ENCODE peak calls at places on chromosome 15, in four cellular contexts. N, K, C and L are unnamed samples. For H3K4me1, the result is how much of the 10 kb centered on the place peaks cover.

GRCh38 chr15:31852933-31853332 is 177.4 kb upstream of the CHRNA7 start:
- DNase-seq in N (no peak), K (no peak), C (no peak), L (no peak)

GRCh38 chr15:69474846-69475455 is 22.3 kb downstream of the RPLP1 start:
- DNase-seq in N (no peak), K (no peak), C (no peak), L (no peak)

GRCh38 chr15:95105229-95105628 is 873.9 kb downstream of the MCTP2 start:
- DNase-seq in N (no peak), K (no peak), C (no peak), L (no peak)

GRCh38 chr15:85453144-85453872 is 72.9 kb downstream of the AKAP13 start:
- DNase-seq in N (no peak), K (no peak), C (no peak), L (no peak)

GRCh38 chr15:62254137-62254934 is 89.3 kb upstream of the C2CD4B start:
- DNase-seq in N (no peak), K (peak), C (peak), L (peak)

GRCh38 chr15:38069001-38069400 is 134.6 kb downstream of the TMCO5A start:
- DNase-seq in N (no peak), K (no peak), C (peak), L (no peak)

GRCh38 chr15:35674873-35675781 is 129.2 kb upstream of the DPH6 start:
- DNase-seq in N (no peak), K (no peak), C (peak), L (no peak)

GRCh38 chr15:27418729-27419128 is 447.7 kb downstream of the GABRG3 start:
- DNase-seq in N (no peak), K (no peak), C (no peak), L (no peak)

GRCh38 chr15:28191832-28192231 is 92.7 kb upstream of the OCA2 start:
- DNase-seq in N (peak), K (peak), C (peak), L (peak)

GRCh38 chr15:88664151-88664778 is 25.4 kb downstream of the ISG20 start:
- DNase-seq in N (no peak), K (no peak), C (no peak), L (no peak)

GRCh38 chr15:45268135-45268534 is 16.1 kb downstream of the SLC28A2 start:
- DNase-seq in N (no peak), K (no peak), C (no peak), L (no peak)

GRCh38 chr15:60614862-60615771 is 136.2 kb upstream of the ICE2 start:
- DNase-seq in N (no peak), K (no peak), C (no peak), L (no peak)

GRCh38 chr15:74827632-74828031 is 1.2 kb downstream of the CPLX3 start:
- DNase-seq in N (no peak), K (no peak), C (no peak), L (no peak)

GRCh38 chr15:53978248-53978906 is at the start of gene UNC13C:
- DNase-seq in N (no peak), K (peak), C (peak), L (peak)

GRCh38 chr15:41858756-41859155 is 20.1 kb downstream of the PLA2G4B start:
- DNase-seq in N (no peak), K (no peak), C (no peak), L (no peak)
- TF ChIP-seq CTCF in N (no peak), K (no peak), C (no peak), L (no peak)

GRCh38 chr15:63820210-63820609 is 13.5 kb downstream of the HERC1 start:
- DNase-seq in N (no peak), K (no peak), C (no peak), L (no peak)

GRCh38 chr15:63818628-63819027 is 15.1 kb downstream of the HERC1 start:
- DNase-seq in N (no peak), K (no peak), C (no peak), L (no peak)

GRCh38 chr15:63815796-63816533 is 17.8 kb downstream of the HERC1 start:
- DNase-seq in N (no peak), K (no peak), C (no peak), L (no peak)

GRCh38 chr15:63819645-63820044 is 14.1 kb downstream of the HERC1 start:
- DNase-seq in N (no peak), K (no peak), C (no peak), L (no peak)

DNA sequence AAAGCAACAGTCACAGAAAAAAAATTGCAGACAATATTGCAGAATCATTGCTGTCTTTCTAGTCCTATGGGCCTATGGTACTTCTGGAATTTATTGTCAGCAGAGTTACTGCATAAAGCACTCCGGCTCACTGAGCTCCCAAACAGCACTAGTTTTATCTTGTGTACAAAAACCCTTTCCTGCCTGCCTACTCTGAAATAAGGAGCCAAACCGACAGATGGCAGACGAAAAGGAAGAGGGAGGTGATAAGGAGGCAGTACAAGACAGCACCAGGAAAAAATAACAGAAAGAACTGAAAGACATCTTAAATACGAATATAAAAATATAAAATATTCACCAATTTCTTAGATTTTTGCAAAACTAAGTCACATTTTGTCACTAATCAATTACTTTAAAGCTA is 15.6 kb downstream of the HERC1 start:
- DNase-seq in N (no peak), K (no peak), C (no peak), L (no peak)
- H3K4me1 ChIP-seq in N (under half), K (under half), C (half or more), L (under half)

DNA sequence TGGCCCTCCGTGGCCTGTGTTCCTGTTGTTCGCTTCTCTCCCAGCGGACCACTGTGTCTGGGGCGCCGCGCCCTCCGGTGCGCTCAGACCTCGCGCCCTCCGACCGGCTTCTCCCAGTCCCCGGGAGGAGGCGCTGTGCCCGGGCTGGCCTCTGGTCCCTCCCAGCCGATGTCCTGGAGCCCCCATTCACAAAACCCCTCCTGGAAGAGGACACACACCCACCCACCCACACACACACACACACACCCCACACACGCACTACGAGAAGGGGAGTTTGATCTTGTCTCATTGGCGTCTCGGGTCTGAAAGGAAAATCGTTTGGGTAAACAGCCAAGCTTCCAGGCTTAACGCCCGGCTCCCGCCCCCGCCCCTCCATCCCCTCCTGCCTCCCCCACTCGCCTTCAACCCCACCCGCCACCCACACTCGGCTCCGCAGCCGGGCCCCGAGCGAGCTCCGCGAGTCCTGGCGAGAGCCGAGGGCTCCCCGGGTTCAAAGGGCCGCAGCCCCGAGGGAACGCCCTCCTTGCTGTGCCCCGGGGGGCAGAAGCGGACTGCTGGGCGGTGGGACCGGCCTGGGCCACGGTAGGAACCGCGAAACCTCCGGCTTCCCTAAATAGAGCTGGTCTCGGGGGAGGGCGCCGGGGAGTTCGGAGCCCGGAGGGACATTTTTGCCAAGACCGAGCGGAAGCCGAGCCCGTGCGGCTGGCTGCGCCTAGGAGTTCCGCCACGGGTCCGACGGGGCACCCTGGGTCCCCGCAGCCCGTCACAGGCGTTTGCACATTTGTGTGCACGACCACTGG is 23.6 kb downstream of the NR2F2 start:
- DNase-seq in N (no peak), K (peak), C (no peak), L (peak)
- TF ChIP-seq CTCF in N (no peak), K (peak), C (peak), L (peak)

GRCh38 chr15:76340802-76341365 is 4.3 kb downstream of the ISL2 start:
- DNase-seq in N (no peak), K (no peak), C (no peak), L (no peak)
- H3K4me1 ChIP-seq in N (under half), K (under half), C (half or more), L (under half)

GRCh38 chr15:40440300-40441011 is at the start of gene BAHD1:
- DNase-seq in N (peak), K (peak), C (peak), L (peak)
- TF ChIP-seq CTCF in N (no peak), K (no peak), C (no peak), L (peak)

GRCh38 chr15:67195305-67195704 is 59.2 kb downstream of the AAGAB start:
- DNase-seq in N (no peak), K (no peak), C (no peak), L (no peak)

GRCh38 chr15:67192185-67192584 is 62.3 kb downstream of the AAGAB start:
- DNase-seq in N (no peak), K (no peak), C (no peak), L (no peak)

GRCh38 chr15:67193223-67194009 is 61.0 kb downstream of the AAGAB start:
- DNase-seq in N (no peak), K (peak), C (no peak), L (no peak)

GRCh38 chr15:67196222-67196621 is 58.2 kb downstream of the AAGAB start:
- DNase-seq in N (no peak), K (no peak), C (no peak), L (no peak)

GRCh38 chr15:67194171-67195114 is 60.0 kb downstream of the AAGAB start:
- DNase-seq in N (no peak), K (peak), C (no peak), L (no peak)
- H3K4me1 ChIP-seq in N (under half), K (under half), C (under half), L (under half)

GRCh38 chr15:82944840-82945239 is 7.7 kb downstream of the HOMER2 start:
- DNase-seq in N (no peak), K (no peak), C (no peak), L (no peak)

GRCh38 chr15:82942691-82943090 is 9.8 kb downstream of the HOMER2 start:
- DNase-seq in N (no peak), K (no peak), C (no peak), L (no peak)

GRCh38 chr15:82944038-82944437 is 8.5 kb downstream of the HOMER2 start:
- DNase-seq in N (no peak), K (no peak), C (no peak), L (no peak)

GRCh38 chr15:82945326-82945725 is 7.2 kb downstream of the HOMER2 start:
- DNase-seq in N (no peak), K (no peak), C (no peak), L (no peak)

GRCh38 chr15:82943176-82943575 is 9.3 kb downstream of the HOMER2 start:
- DNase-seq in N (no peak), K (no peak), C (no peak), L (no peak)
- TF ChIP-seq CTCF in N (no peak), K (no peak), C (no peak), L (no peak)